ENCODE peak calls at places on chromosomes 12 and 14, in six cellular contexts. O is osteoblast, I is pancreas, G is psoas muscle, X is adipocyte, N is breast epithelium. R is an unnamed sample.

GRCh38 chr12:68804654-68805591 is 3.1 kb upstream of the MDM2 start:
- DNase-seq in O (no peak), I (peak; percentile 76), G (no peak), X (no peak), N (no peak), R (no peak)

GRCh38 chr12:131827961-131828534 is at the start of gene MMP17:
- DNase-seq in O (peak; percentile 97), I (peak; percentile 63), G (peak; percentile 74), X (peak; percentile 91), N (no peak), R (peak; percentile 82)

GRCh38 chr14:83294941-83295340 is 1761.3 kb upstream of the SEL1L start:
- DNase-seq in O (no peak), I (no peak), G (no peak), X (peak; percentile 59), N (no peak), R (no peak)

GRCh38 chr14:91660790-91661189 is 71.1 kb downstream of the CATSPERB start:
- DNase-seq in O (no peak), I (no peak), G (no peak), X (no peak), N (no peak), R (no peak)

GRCh38 chr12:112839386-112839972 is 47.9 kb downstream of the RPH3A start:
- DNase-seq in O (no peak), I (no peak), G (no peak), X (peak; percentile 33), N (no peak), R (no peak)

GRCh38 chr14:35418093-35418492 is 13.5 kb upstream of the NFKBIA start:
- DNase-seq in O (no peak), I (no peak), G (no peak), X (no peak), N (no peak), R (no peak)

GRCh38 chr14:35678403-35679028 is 130.6 kb downstream of the RALGAPA1 start:
- DNase-seq in O (no peak), I (no peak), G (no peak), X (no peak), N (no peak), R (no peak)

GRCh38 chr14:105026789-105027563 is 6.1 kb upstream of the CDCA4 start:
- DNase-seq in O (peak; percentile 72), I (no peak), G (no peak), X (no peak), N (no peak), R (no peak)

GRCh38 chr12:57740656-57741412 is 2.3 kb upstream of the AGAP2 start:
- DNase-seq in O (peak; percentile 65), I (no peak), G (no peak), X (no peak), N (no peak), R (no peak)

GRCh38 chr14:24330973-24331674 is 3.7 kb downstream of the ADCY4 start:
- DNase-seq in O (no peak), I (no peak), G (no peak), X (no peak), N (no peak), R (peak; percentile 72)

GRCh38 chr14:24334431-24335271 is at the start of gene ADCY4:
- DNase-seq in O (peak; percentile 92), I (peak; percentile 76), G (peak; percentile 51), X (peak; percentile 38), N (no peak), R (peak; percentile 80)

GRCh38 chr14:24329736-24330135 is 5.1 kb downstream of the ADCY4 start:
- DNase-seq in O (no peak), I (no peak), G (peak; percentile 54), X (no peak), N (no peak), R (peak; percentile 77)

GRCh38 chr14:24331731-24332093 is 3.2 kb downstream of the ADCY4 start:
- DNase-seq in O (peak; percentile 81), I (no peak), G (no peak), X (no peak), N (no peak), R (peak; percentile 73)

GRCh38 chr14:24332094-24332983 is 2.5 kb downstream of the ADCY4 start:
- DNase-seq in O (peak; percentile 98), I (peak; percentile 82), G (peak; percentile 54), X (peak; percentile 85), N (peak; percentile 77), R (peak; percentile 82)
- H3K4me3 ChIP-seq in O (peak overlapping the region; percentile 41), I (peak overlapping the region; percentile 36), G (peak overlapping the region; percentile 35), X (no peak overlapping the region), N (peak overlapping the region; percentile 10), R (no peak overlapping the region)

DNA sequence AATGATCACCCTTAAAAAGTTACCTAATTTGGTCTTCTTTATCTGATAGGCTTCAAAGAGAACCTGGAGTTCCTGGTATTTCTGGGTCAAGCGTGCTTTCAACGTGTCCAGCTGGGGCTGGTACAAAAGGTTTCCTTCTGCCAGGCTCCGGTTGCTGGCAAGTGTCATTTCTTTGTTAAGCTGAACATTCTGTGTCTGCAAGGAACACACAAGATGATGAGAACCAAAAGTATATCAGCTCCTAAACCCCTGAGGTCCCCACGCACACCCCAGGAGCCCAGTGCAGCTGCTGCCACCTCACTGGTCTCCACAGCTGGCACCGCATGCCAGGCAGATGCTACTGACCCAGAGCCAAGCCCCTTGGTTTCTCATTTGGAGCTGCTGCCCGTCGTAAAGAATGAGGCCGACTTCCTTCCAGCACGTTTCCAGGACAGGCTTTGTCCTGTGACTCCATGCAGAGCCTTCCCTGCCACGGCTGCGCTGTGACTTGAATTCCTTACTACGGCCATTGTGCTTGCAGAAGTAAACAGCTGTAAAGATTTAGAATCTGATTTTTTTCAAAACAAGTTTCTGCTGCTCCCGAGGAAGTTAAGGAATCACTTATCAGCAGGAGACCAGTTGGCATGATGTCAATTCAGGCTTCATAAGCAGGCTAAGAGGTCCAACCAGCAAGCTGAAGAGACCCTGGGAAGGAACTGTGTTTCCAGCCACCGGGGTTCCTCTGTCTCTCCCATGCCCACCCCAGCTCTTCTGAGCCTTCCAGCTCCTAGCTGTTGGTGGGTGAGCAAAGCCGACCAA is 24.9 kb downstream of the VPS37B start:
- DNase-seq in O (peak; percentile 82), I (peak; percentile 60), G (no peak), X (peak; percentile 56), N (peak; percentile 63), R (peak; percentile 72)
- H3K4me1 ChIP-seq in O (peaks cover 14% of the 10 kb centered on the region), I (peaks cover 38% of the 10 kb centered on the region), G (peaks cover 65% of the 10 kb centered on the region), X (peaks cover 23% of the 10 kb centered on the region), N (peaks cover 8% of the 10 kb centered on the region), R (no peaks in the 10 kb centered on the region)

DNA sequence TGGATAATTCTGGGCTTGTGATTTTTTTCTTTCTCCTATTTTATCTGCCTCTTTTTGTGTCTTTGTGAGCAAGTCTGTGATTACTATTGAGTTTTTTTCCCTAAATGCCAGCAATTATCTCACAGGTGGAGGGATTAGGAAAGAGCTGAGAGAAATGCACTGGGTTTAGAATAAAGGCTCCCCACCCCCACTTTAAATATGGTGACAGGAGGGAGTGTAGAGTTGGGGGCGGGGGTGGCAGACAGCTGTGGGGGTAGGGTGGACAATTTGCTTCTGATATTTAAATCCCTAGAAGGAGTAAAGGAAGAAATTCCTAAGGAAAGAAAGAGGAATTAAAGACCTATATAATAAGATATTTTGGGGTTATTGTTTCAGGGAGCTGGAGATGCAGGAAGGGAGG is 145.9 kb downstream of the NRXN3 start:
- DNase-seq in O (no peak), I (no peak), G (no peak), X (no peak), N (no peak), R (no peak)
- H3K4me3 ChIP-seq in O (no peak overlapping the region), I (no peak overlapping the region), G (no peak overlapping the region), X (no peak overlapping the region), N (no peak overlapping the region), R (no peak overlapping the region)

GRCh38 chr12:48851883-48852733 is at the start of gene DDX23:
- DNase-seq in O (peak; percentile 100), I (peak; percentile 96), G (peak; percentile 95), X (peak; percentile 99), N (peak; percentile 93), R (peak; percentile 96)
- H3K4me1 ChIP-seq in O (peaks cover 16% of the 10 kb centered on the region), I (peaks cover 10% of the 10 kb centered on the region), G (peaks cover 19% of the 10 kb centered on the region), X (peaks cover 17% of the 10 kb centered on the region), N (no peaks in the 10 kb centered on the region), R (no peaks in the 10 kb centered on the region)

GRCh38 chr12:104421343-104421742 is 35.4 kb upstream of the CHST11 start:
- DNase-seq in O (no peak), I (no peak), G (no peak), X (no peak), N (no peak), R (no peak)
- H3K4me3 ChIP-seq in O (no peak overlapping the region), I (no peak overlapping the region), G (no peak overlapping the region), X (no peak overlapping the region), N (no peak overlapping the region), R (no peak overlapping the region)

GRCh38 chr12:52602552-52602951 is 1.3 kb upstream of the KRT72 start:
- DNase-seq in O (no peak), I (no peak), G (no peak), X (no peak), N (no peak), R (no peak)
- H3K4me1 ChIP-seq in O (no peaks in the 10 kb centered on the region), I (no peaks in the 10 kb centered on the region), G (no peaks in the 10 kb centered on the region), X (no peaks in the 10 kb centered on the region), N (no peaks in the 10 kb centered on the region), R (no peaks in the 10 kb centered on the region)

GRCh38 chr12:124194521-124195225 is 100.2 kb upstream of the RFLNA start:
- DNase-seq in O (no peak), I (no peak), G (no peak), X (no peak), N (no peak), R (no peak)

GRCh38 chr12:124191024-124191359 is 103.9 kb upstream of the RFLNA start:
- DNase-seq in O (no peak), I (no peak), G (no peak), X (no peak), N (no peak), R (no peak)

GRCh38 chr12:124195226-124195938 is 99.5 kb upstream of the RFLNA start:
- DNase-seq in O (no peak), I (no peak), G (no peak), X (no peak), N (no peak), R (no peak)

GRCh38 chr12:124201248-124201647 is 93.6 kb upstream of the RFLNA start:
- DNase-seq in O (no peak), I (no peak), G (no peak), X (no peak), N (no peak), R (no peak)

GRCh38 chr12:124196236-124196635 is 98.7 kb upstream of the RFLNA start:
- DNase-seq in O (no peak), I (no peak), G (no peak), X (no peak), N (no peak), R (no peak)
- H3K4me3 ChIP-seq in O (no peak overlapping the region), I (no peak overlapping the region), G (no peak overlapping the region), X (no peak overlapping the region), N (no peak overlapping the region), R (no peak overlapping the region)